ENCODE peak calls at places on chromosomes 4 and X, in ten cellular contexts. One of them, this sample, is unnamed. For H3K4me1, the result is how much of the 10 kb centered on the place peaks cover.

GRCh38 chr4:8558080-8558960 is 21.9 kb upstream of the GPR78 start:
- DNase-seq in sigmoid colon: no peak
- DNase-seq in heart left ventricle: no peak
- DNase-seq in gastrocnemius medialis: no peak
- DNase-seq in IMR-90: no peak
- DNase-seq in stomach: no peak
- DNase-seq in transverse colon: no peak
- DNase-seq in esophagus squamous epithelium: no peak
- DNase-seq in suprapubic skin: peak
- DNase-seq in Peyer's patch: no peak
- DNase-seq in this sample: peak

GRCh38 chrX:153925739-153926593 is at the start of gene ARHGAP4:
- DNase-seq in sigmoid colon: no peak
- DNase-seq in heart left ventricle: no peak
- DNase-seq in gastrocnemius medialis: no peak
- DNase-seq in IMR-90: no peak
- DNase-seq in stomach: no peak
- DNase-seq in transverse colon: no peak
- DNase-seq in esophagus squamous epithelium: no peak
- DNase-seq in suprapubic skin: no peak
- DNase-seq in Peyer's patch: peak
- DNase-seq in this sample: peak

GRCh38 chr4:165133150-165133549 is 20.5 kb upstream of the TMEM192 start:
- DNase-seq in sigmoid colon: no peak
- DNase-seq in heart left ventricle: no peak
- DNase-seq in gastrocnemius medialis: no peak
- DNase-seq in IMR-90: no peak
- DNase-seq in stomach: no peak
- DNase-seq in transverse colon: no peak
- DNase-seq in esophagus squamous epithelium: no peak
- DNase-seq in suprapubic skin: no peak
- DNase-seq in Peyer's patch: no peak
- DNase-seq in this sample: no peak

GRCh38 chr4:93827272-93827947 is 1.1 kb upstream of the ATOH1 start:
- DNase-seq in sigmoid colon: no peak
- DNase-seq in heart left ventricle: no peak
- DNase-seq in gastrocnemius medialis: no peak
- DNase-seq in IMR-90: no peak
- DNase-seq in stomach: no peak
- DNase-seq in transverse colon: peak
- DNase-seq in esophagus squamous epithelium: no peak
- DNase-seq in suprapubic skin: no peak
- DNase-seq in Peyer's patch: peak
- DNase-seq in this sample: no peak

GRCh38 chrX:124557976-124558375 is 211.6 kb downstream of the SH2D1A start:
- DNase-seq in sigmoid colon: no peak
- DNase-seq in heart left ventricle: no peak
- DNase-seq in gastrocnemius medialis: no peak
- DNase-seq in IMR-90: no peak
- DNase-seq in stomach: no peak
- DNase-seq in transverse colon: no peak
- DNase-seq in esophagus squamous epithelium: no peak
- DNase-seq in suprapubic skin: no peak
- DNase-seq in Peyer's patch: no peak
- DNase-seq in this sample: no peak

GRCh38 chr4:142683997-142684396 is 162.1 kb downstream of the INPP4B start:
- DNase-seq in sigmoid colon: no peak
- DNase-seq in heart left ventricle: no peak
- DNase-seq in gastrocnemius medialis: no peak
- DNase-seq in IMR-90: no peak
- DNase-seq in stomach: no peak
- DNase-seq in transverse colon: no peak
- DNase-seq in esophagus squamous epithelium: no peak
- DNase-seq in suprapubic skin: no peak
- DNase-seq in Peyer's patch: no peak
- DNase-seq in this sample: no peak

GRCh38 chr4:56255820-56256219 is 131.5 kb downstream of the AASDH start:
- DNase-seq in sigmoid colon: no peak
- DNase-seq in heart left ventricle: no peak
- DNase-seq in gastrocnemius medialis: no peak
- DNase-seq in IMR-90: no peak
- DNase-seq in stomach: no peak
- DNase-seq in transverse colon: no peak
- DNase-seq in esophagus squamous epithelium: no peak
- DNase-seq in suprapubic skin: no peak
- DNase-seq in Peyer's patch: no peak
- DNase-seq in this sample: no peak

GRCh38 chr4:110010797-110011196 is 98.1 kb downstream of the EGF start:
- DNase-seq in sigmoid colon: no peak
- DNase-seq in heart left ventricle: no peak
- DNase-seq in gastrocnemius medialis: no peak
- DNase-seq in IMR-90: no peak
- DNase-seq in stomach: no peak
- DNase-seq in transverse colon: no peak
- DNase-seq in esophagus squamous epithelium: no peak
- DNase-seq in suprapubic skin: no peak
- DNase-seq in Peyer's patch: no peak
- DNase-seq in this sample: no peak

GRCh38 chrX:119410027-119410819 is 11.1 kb downstream of the SLC25A43 start:
- DNase-seq in sigmoid colon: peak
- DNase-seq in heart left ventricle: peak
- DNase-seq in gastrocnemius medialis: peak
- DNase-seq in IMR-90: peak
- DNase-seq in stomach: peak
- DNase-seq in transverse colon: peak
- DNase-seq in esophagus squamous epithelium: peak
- DNase-seq in suprapubic skin: peak
- DNase-seq in Peyer's patch: peak
- DNase-seq in this sample: no peak

GRCh38 chr4:82555279-82555678 is 6.5 kb downstream of the TMEM150C start:
- DNase-seq in sigmoid colon: no peak
- DNase-seq in heart left ventricle: no peak
- DNase-seq in gastrocnemius medialis: no peak
- DNase-seq in IMR-90: no peak
- DNase-seq in stomach: no peak
- DNase-seq in transverse colon: no peak
- DNase-seq in esophagus squamous epithelium: no peak
- DNase-seq in suprapubic skin: no peak
- DNase-seq in Peyer's patch: no peak
- DNase-seq in this sample: no peak

GRCh38 chr4:101020956-101021355 is 326.4 kb downstream of the PPP3CA start:
- DNase-seq in sigmoid colon: no peak
- DNase-seq in heart left ventricle: no peak
- DNase-seq in gastrocnemius medialis: no peak
- DNase-seq in IMR-90: peak
- DNase-seq in stomach: no peak
- DNase-seq in transverse colon: no peak
- DNase-seq in esophagus squamous epithelium: no peak
- DNase-seq in suprapubic skin: no peak
- DNase-seq in Peyer's patch: no peak
- DNase-seq in this sample: no peak

GRCh38 chrX:134542485-134542884 is 82.5 kb downstream of the HPRT1 start:
- DNase-seq in sigmoid colon: no peak
- DNase-seq in heart left ventricle: peak
- DNase-seq in gastrocnemius medialis: no peak
- DNase-seq in IMR-90: peak
- DNase-seq in stomach: no peak
- DNase-seq in transverse colon: no peak
- DNase-seq in esophagus squamous epithelium: no peak
- DNase-seq in suprapubic skin: no peak
- DNase-seq in Peyer's patch: no peak
- DNase-seq in this sample: no peak

GRCh38 chr4:187485676-187486075 is 509.9 kb upstream of the ZFP42 start:
- DNase-seq in sigmoid colon: no peak
- DNase-seq in heart left ventricle: no peak
- DNase-seq in gastrocnemius medialis: no peak
- DNase-seq in IMR-90: no peak
- DNase-seq in stomach: no peak
- DNase-seq in transverse colon: no peak
- DNase-seq in esophagus squamous epithelium: no peak
- DNase-seq in suprapubic skin: no peak
- DNase-seq in Peyer's patch: no peak
- DNase-seq in this sample: no peak

GRCh38 chrX:139826065-139827044 is 106.5 kb downstream of the ATP11C start:
- DNase-seq in sigmoid colon: no peak
- DNase-seq in heart left ventricle: no peak
- DNase-seq in gastrocnemius medialis: no peak
- DNase-seq in IMR-90: peak
- DNase-seq in stomach: no peak
- DNase-seq in transverse colon: no peak
- DNase-seq in esophagus squamous epithelium: no peak
- DNase-seq in suprapubic skin: no peak
- DNase-seq in Peyer's patch: no peak
- DNase-seq in this sample: no peak

GRCh38 chrX:26789751-26790150 is 573.8 kb downstream of the MAGEB5 start:
- DNase-seq in sigmoid colon: no peak
- DNase-seq in heart left ventricle: no peak
- DNase-seq in gastrocnemius medialis: no peak
- DNase-seq in IMR-90: no peak
- DNase-seq in stomach: no peak
- DNase-seq in transverse colon: no peak
- DNase-seq in esophagus squamous epithelium: no peak
- DNase-seq in suprapubic skin: no peak
- DNase-seq in Peyer's patch: no peak
- DNase-seq in this sample: no peak

DNA sequence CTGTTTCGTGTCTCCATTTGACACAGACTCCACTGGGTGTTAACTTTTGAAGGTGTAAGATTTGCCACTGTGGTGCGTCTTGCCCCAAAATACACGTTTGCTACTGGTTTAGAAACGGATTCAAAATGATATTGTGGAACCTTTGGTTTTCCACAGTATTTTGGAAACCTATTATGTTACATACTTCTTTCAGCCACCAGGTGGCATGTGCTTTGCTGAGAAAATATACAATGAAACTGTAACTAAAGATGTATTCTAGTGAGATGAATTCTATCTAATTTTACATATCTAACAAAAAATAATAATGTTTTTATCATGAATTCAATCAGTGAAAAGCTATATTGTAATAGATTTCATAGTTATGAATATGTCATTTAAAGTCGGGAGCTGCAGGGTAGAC is 28.4 kb upstream of the SLITRK4 start:
- DNase-seq in sigmoid colon: no peak
- DNase-seq in heart left ventricle: no peak
- DNase-seq in gastrocnemius medialis: no peak
- DNase-seq in IMR-90: no peak
- DNase-seq in stomach: no peak
- DNase-seq in transverse colon: no peak
- DNase-seq in esophagus squamous epithelium: no peak
- DNase-seq in suprapubic skin: no peak
- DNase-seq in Peyer's patch: no peak
- DNase-seq in this sample: no peak
- TF ChIP-seq CTCF in sigmoid colon: peak
- TF ChIP-seq CTCF in heart left ventricle: peak
- TF ChIP-seq CTCF in gastrocnemius medialis: no peak
- TF ChIP-seq CTCF in IMR-90: peak
- TF ChIP-seq CTCF in stomach: no peak
- TF ChIP-seq CTCF in transverse colon: peak
- TF ChIP-seq CTCF in esophagus squamous epithelium: peak
- TF ChIP-seq CTCF in suprapubic skin: no peak
- TF ChIP-seq CTCF in Peyer's patch: peak
- TF ChIP-seq CTCF in this sample: peak

DNA sequence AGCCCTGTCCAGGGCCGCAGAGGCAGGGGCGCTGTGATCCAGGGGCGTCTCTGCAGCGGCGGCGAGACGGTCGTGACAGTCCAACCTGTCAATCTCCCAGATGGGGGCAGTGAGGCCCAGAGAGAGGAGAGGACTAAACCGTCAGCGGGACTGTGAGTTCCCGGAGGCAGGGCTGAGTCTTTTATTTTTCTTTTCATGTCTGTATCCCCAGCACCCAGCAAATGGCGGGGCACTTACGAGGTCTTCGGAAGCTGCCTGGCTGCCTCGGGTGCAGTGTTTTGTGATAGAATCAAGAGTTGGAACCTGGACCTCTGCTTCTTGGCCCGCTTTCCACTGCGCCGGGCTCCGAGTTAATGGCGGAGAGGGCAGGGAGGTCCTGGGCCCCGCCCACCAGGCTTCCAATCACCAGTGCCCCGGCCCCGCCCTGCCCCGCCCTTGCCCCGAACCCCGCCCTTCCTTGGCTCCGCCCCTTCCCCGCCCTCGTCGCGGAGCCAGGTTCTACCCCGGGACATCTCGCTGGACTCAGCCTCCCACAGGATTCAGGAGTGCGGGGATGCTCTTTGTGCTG is 35.3 kb upstream of the GRPEL1 start:
- DNase-seq in sigmoid colon: peak
- DNase-seq in heart left ventricle: peak
- DNase-seq in gastrocnemius medialis: peak
- DNase-seq in IMR-90: peak
- DNase-seq in stomach: peak
- DNase-seq in transverse colon: peak
- DNase-seq in esophagus squamous epithelium: peak
- DNase-seq in suprapubic skin: peak
- DNase-seq in Peyer's patch: peak
- DNase-seq in this sample: peak
- TF ChIP-seq POLR2A in sigmoid colon: peak
- TF ChIP-seq POLR2A in heart left ventricle: peak
- TF ChIP-seq POLR2A in gastrocnemius medialis: peak
- TF ChIP-seq POLR2A in IMR-90: no peak
- TF ChIP-seq POLR2A in stomach: no peak
- TF ChIP-seq POLR2A in transverse colon: peak
- TF ChIP-seq POLR2A in esophagus squamous epithelium: no peak
- TF ChIP-seq POLR2A in suprapubic skin: no peak
- TF ChIP-seq POLR2A in Peyer's patch: peak
- TF ChIP-seq POLR2A in this sample: no peak

DNA sequence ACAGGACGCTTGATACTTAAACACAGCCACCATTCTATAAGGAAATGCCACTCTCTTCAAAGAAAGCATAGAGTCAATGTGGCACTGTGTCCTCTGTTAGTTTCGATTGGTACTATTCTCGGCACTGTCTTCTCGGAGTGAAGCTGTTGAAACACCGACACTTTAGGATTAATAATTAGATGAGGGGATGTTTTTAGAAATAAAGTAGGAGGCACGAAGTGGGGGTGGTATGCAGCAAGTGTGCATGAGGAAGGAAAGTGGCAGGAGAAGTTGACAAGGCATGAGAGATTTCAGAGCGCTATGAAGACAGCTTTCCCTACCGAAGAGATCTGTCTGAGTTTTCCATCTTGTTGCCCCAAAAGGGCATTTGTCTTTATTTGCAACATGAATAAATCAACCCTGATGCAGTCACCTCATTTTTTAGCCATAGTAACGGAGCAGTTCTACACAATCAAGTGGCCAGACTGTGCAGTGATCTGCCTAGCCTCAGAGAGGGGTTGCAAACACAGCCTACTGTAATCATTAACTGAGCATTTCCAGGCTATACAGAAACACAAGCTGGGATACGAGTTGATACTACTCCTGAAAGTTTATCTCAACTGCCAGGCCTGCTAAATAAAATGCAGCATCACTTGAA is 8.3 kb downstream of the GPRIN3 start:
- DNase-seq in sigmoid colon: no peak
- DNase-seq in heart left ventricle: no peak
- DNase-seq in gastrocnemius medialis: no peak
- DNase-seq in IMR-90: no peak
- DNase-seq in stomach: no peak
- DNase-seq in transverse colon: no peak
- DNase-seq in esophagus squamous epithelium: no peak
- DNase-seq in suprapubic skin: no peak
- DNase-seq in Peyer's patch: no peak
- DNase-seq in this sample: no peak
- H3K4me1 ChIP-seq in sigmoid colon: under half
- H3K4me1 ChIP-seq in heart left ventricle: under half
- H3K4me1 ChIP-seq in gastrocnemius medialis: under half
- H3K4me1 ChIP-seq in IMR-90: under half
- H3K4me1 ChIP-seq in stomach: under half
- H3K4me1 ChIP-seq in transverse colon: half or more
- H3K4me1 ChIP-seq in esophagus squamous epithelium: under half
- H3K4me1 ChIP-seq in suprapubic skin: under half
- H3K4me1 ChIP-seq in Peyer's patch: under half
- H3K4me1 ChIP-seq in this sample: under half

GRCh38 chr4:48129307-48130014 is 4.6 kb downstream of the TXK start:
- DNase-seq in sigmoid colon: no peak
- DNase-seq in heart left ventricle: no peak
- DNase-seq in gastrocnemius medialis: no peak
- DNase-seq in IMR-90: no peak
- DNase-seq in stomach: no peak
- DNase-seq in transverse colon: peak
- DNase-seq in esophagus squamous epithelium: no peak
- DNase-seq in suprapubic skin: no peak
- DNase-seq in Peyer's patch: peak
- DNase-seq in this sample: no peak
- TF ChIP-seq CTCF in sigmoid colon: no peak
- TF ChIP-seq CTCF in heart left ventricle: no peak
- TF ChIP-seq CTCF in gastrocnemius medialis: no peak
- TF ChIP-seq CTCF in IMR-90: no peak
- TF ChIP-seq CTCF in stomach: no peak
- TF ChIP-seq CTCF in transverse colon: no peak
- TF ChIP-seq CTCF in esophagus squamous epithelium: no peak
- TF ChIP-seq CTCF in suprapubic skin: no peak
- TF ChIP-seq CTCF in Peyer's patch: no peak
- TF ChIP-seq CTCF in this sample: no peak

This sample was measured in upper lobe of left lung.